ENCODE peak calls at places on chromosomes 16 and 17, in seven cellular contexts. One of them, this sample, is unnamed.

GRCh38 chr16:49649013-49649785 is 206.7 kb downstream of the ZNF423 start:
- DNase-seq in HEK293T: no peak
- DNase-seq in CD8-positive, alpha-beta T cell: no peak
- DNase-seq in kidney epithelial cell: peak; percentile 79
- DNase-seq in OCI-LY7: no peak
- DNase-seq in NCI-H2171 treated with DMSO at 0.1 percent for 48 hours: no peak
- DNase-seq in hypothalamus: no peak
- DNase-seq in this sample: no peak

GRCh38 chr17:46772879-46773620 is 45.4 kb downstream of the WNT3 start:
- DNase-seq in hypothalamus: no peak
- DNase-seq in kidney epithelial cell: no peak
- DNase-seq in NCI-H2171 treated with DMSO at 0.1 percent for 48 hours: no peak
- DNase-seq in HEK293T: no peak
- DNase-seq in CD8-positive, alpha-beta T cell: no peak
- DNase-seq in OCI-LY7: peak; percentile 34
- DNase-seq in this sample: no peak

GRCh38 chr16:1884155-1884760 is 12.3 kb upstream of the MEIOB start:
- DNase-seq in kidney epithelial cell: no peak
- DNase-seq in OCI-LY7: peak; percentile 15
- DNase-seq in HEK293T: peak; percentile 59
- DNase-seq in CD8-positive, alpha-beta T cell: no peak
- DNase-seq in hypothalamus: no peak
- DNase-seq in NCI-H2171 treated with DMSO at 0.1 percent for 48 hours: peak; percentile 7
- DNase-seq in this sample: no peak

GRCh38 chr17:63439682-63440081 is 6.4 kb downstream of the CYB561 start:
- DNase-seq in HEK293T: no peak
- DNase-seq in hypothalamus: no peak
- DNase-seq in kidney epithelial cell: no peak
- DNase-seq in NCI-H2171 treated with DMSO at 0.1 percent for 48 hours: no peak
- DNase-seq in OCI-LY7: no peak
- DNase-seq in CD8-positive, alpha-beta T cell: no peak
- DNase-seq in this sample: no peak

GRCh38 chr16:11972128-11972527 is 4.4 kb upstream of the SNX29 start:
- DNase-seq in HEK293T: no peak
- DNase-seq in CD8-positive, alpha-beta T cell: no peak
- DNase-seq in NCI-H2171 treated with DMSO at 0.1 percent for 48 hours: peak; percentile 14
- DNase-seq in hypothalamus: no peak
- DNase-seq in kidney epithelial cell: no peak
- DNase-seq in OCI-LY7: no peak
- DNase-seq in this sample: no peak

GRCh38 chr17:57948555-57949420 is 6.4 kb downstream of the CUEDC1 start:
- DNase-seq in hypothalamus: no peak
- DNase-seq in OCI-LY7: no peak
- DNase-seq in kidney epithelial cell: peak; percentile 100
- DNase-seq in NCI-H2171 treated with DMSO at 0.1 percent for 48 hours: no peak
- DNase-seq in CD8-positive, alpha-beta T cell: no peak
- DNase-seq in HEK293T: no peak
- DNase-seq in this sample: no peak

GRCh38 chr16:58640949-58641348 is 11.3 kb upstream of the CNOT1 start:
- DNase-seq in HEK293T: no peak
- DNase-seq in OCI-LY7: no peak
- DNase-seq in kidney epithelial cell: no peak
- DNase-seq in CD8-positive, alpha-beta T cell: no peak
- DNase-seq in hypothalamus: no peak
- DNase-seq in NCI-H2171 treated with DMSO at 0.1 percent for 48 hours: no peak
- DNase-seq in this sample: no peak

GRCh38 chr16:88298166-88298881 is 84.4 kb upstream of the ZNF469 start:
- DNase-seq in OCI-LY7: no peak
- DNase-seq in NCI-H2171 treated with DMSO at 0.1 percent for 48 hours: no peak
- DNase-seq in CD8-positive, alpha-beta T cell: no peak
- DNase-seq in hypothalamus: no peak
- DNase-seq in kidney epithelial cell: no peak
- DNase-seq in HEK293T: no peak
- DNase-seq in this sample: no peak

GRCh38 chr16:12340151-12340733 is 363.7 kb downstream of the SNX29 start:
- DNase-seq in hypothalamus: no peak
- DNase-seq in OCI-LY7: peak; percentile 67
- DNase-seq in NCI-H2171 treated with DMSO at 0.1 percent for 48 hours: peak; percentile 51
- DNase-seq in kidney epithelial cell: no peak
- DNase-seq in CD8-positive, alpha-beta T cell: peak; percentile 8
- DNase-seq in HEK293T: peak; percentile 32
- DNase-seq in this sample: no peak

GRCh38 chr17:81165246-81166032 is at the start of gene PVALEF:
- DNase-seq in OCI-LY7: no peak
- DNase-seq in HEK293T: peak; percentile 64
- DNase-seq in kidney epithelial cell: no peak
- DNase-seq in NCI-H2171 treated with DMSO at 0.1 percent for 48 hours: no peak
- DNase-seq in CD8-positive, alpha-beta T cell: no peak
- DNase-seq in hypothalamus: peak; percentile 82
- DNase-seq in this sample: peak; percentile 38

This sample was measured in neuronal stem cell.